ENCODE peak calls at places on chromosome X, in nine cellular contexts. One of them, this sample, is unnamed. For H3K27me3, the result is how much of the 10 kb centered on the place peaks cover.

GRCh38 chrX:97310373-97310772 is 426.7 kb downstream of the RPA4 start:
- DNase-seq in mammary epithelial cell: peak
- DNase-seq in psoas muscle: no peak
- DNase-seq in esophagus squamous epithelium: no peak
- DNase-seq in ovary: no peak
- DNase-seq in uterus: no peak
- DNase-seq in upper lobe of right lung: no peak
- DNase-seq in upper lobe of left lung: no peak
- DNase-seq in esophagus muscularis mucosa: no peak
- DNase-seq in this sample: no peak

GRCh38 chrX:106481341-106481740 is 130.4 kb upstream of the RADX start:
- DNase-seq in mammary epithelial cell: peak
- DNase-seq in upper lobe of right lung: no peak
- DNase-seq in uterus: no peak
- DNase-seq in psoas muscle: no peak
- DNase-seq in upper lobe of left lung: peak
- DNase-seq in esophagus squamous epithelium: no peak
- DNase-seq in ovary: no peak
- DNase-seq in esophagus muscularis mucosa: no peak
- DNase-seq in this sample: no peak

GRCh38 chrX:65871671-65872311 is 168.1 kb downstream of the VSIG4 start:
- DNase-seq in esophagus squamous epithelium: no peak
- DNase-seq in esophagus muscularis mucosa: no peak
- DNase-seq in upper lobe of left lung: no peak
- DNase-seq in upper lobe of right lung: no peak
- DNase-seq in ovary: no peak
- DNase-seq in psoas muscle: no peak
- DNase-seq in uterus: no peak
- DNase-seq in mammary epithelial cell: peak
- DNase-seq in this sample: no peak

GRCh38 chrX:106963111-106963510 is 36.9 kb downstream of the MORC4 start:
- DNase-seq in upper lobe of right lung: no peak
- DNase-seq in mammary epithelial cell: no peak
- DNase-seq in upper lobe of left lung: no peak
- DNase-seq in uterus: no peak
- DNase-seq in psoas muscle: no peak
- DNase-seq in ovary: no peak
- DNase-seq in esophagus squamous epithelium: no peak
- DNase-seq in esophagus muscularis mucosa: no peak
- DNase-seq in this sample: no peak

GRCh38 chrX:111262086-111262485 is 8.2 kb downstream of the CAPN6 start:
- DNase-seq in uterus: no peak
- DNase-seq in esophagus squamous epithelium: no peak
- DNase-seq in mammary epithelial cell: no peak
- DNase-seq in upper lobe of right lung: no peak
- DNase-seq in psoas muscle: no peak
- DNase-seq in ovary: no peak
- DNase-seq in upper lobe of left lung: no peak
- DNase-seq in esophagus muscularis mucosa: no peak
- DNase-seq in this sample: no peak

GRCh38 chrX:10390187-10390586 is 230.2 kb downstream of the MID1 start:
- DNase-seq in upper lobe of right lung: no peak
- DNase-seq in mammary epithelial cell: no peak
- DNase-seq in upper lobe of left lung: no peak
- DNase-seq in ovary: no peak
- DNase-seq in uterus: no peak
- DNase-seq in esophagus muscularis mucosa: no peak
- DNase-seq in psoas muscle: no peak
- DNase-seq in esophagus squamous epithelium: no peak
- DNase-seq in this sample: no peak

GRCh38 chrX:153717445-153717844 is 6.7 kb downstream of the BCAP31 start:
- DNase-seq in uterus: no peak
- DNase-seq in mammary epithelial cell: no peak
- DNase-seq in upper lobe of left lung: no peak
- DNase-seq in psoas muscle: no peak
- DNase-seq in esophagus muscularis mucosa: no peak
- DNase-seq in esophagus squamous epithelium: no peak
- DNase-seq in upper lobe of right lung: no peak
- DNase-seq in ovary: no peak
- DNase-seq in this sample: no peak

GRCh38 chrX:10602646-10603045 is 17.7 kb downstream of the MID1 start:
- DNase-seq in ovary: no peak
- DNase-seq in uterus: no peak
- DNase-seq in upper lobe of left lung: no peak
- DNase-seq in esophagus squamous epithelium: no peak
- DNase-seq in mammary epithelial cell: no peak
- DNase-seq in psoas muscle: no peak
- DNase-seq in esophagus muscularis mucosa: no peak
- DNase-seq in upper lobe of right lung: no peak
- DNase-seq in this sample: no peak

GRCh38 chrX:71181558-71181909 is 36.9 kb downstream of the NLGN3 start:
- DNase-seq in upper lobe of left lung: no peak
- DNase-seq in esophagus muscularis mucosa: no peak
- DNase-seq in psoas muscle: no peak
- DNase-seq in mammary epithelial cell: no peak
- DNase-seq in upper lobe of right lung: no peak
- DNase-seq in esophagus squamous epithelium: no peak
- DNase-seq in uterus: no peak
- DNase-seq in ovary: peak
- DNase-seq in this sample: no peak

GRCh38 chrX:53028678-53029077 is 19.9 kb upstream of the GPR173 start:
- DNase-seq in upper lobe of right lung: no peak
- DNase-seq in mammary epithelial cell: no peak
- DNase-seq in upper lobe of left lung: no peak
- DNase-seq in uterus: no peak
- DNase-seq in psoas muscle: no peak
- DNase-seq in esophagus muscularis mucosa: no peak
- DNase-seq in esophagus squamous epithelium: no peak
- DNase-seq in ovary: no peak
- DNase-seq in this sample: no peak

GRCh38 chrX:54357414-54358377 is at the start of gene WNK3:
- DNase-seq in esophagus squamous epithelium: peak
- DNase-seq in mammary epithelial cell: peak
- DNase-seq in esophagus muscularis mucosa: peak
- DNase-seq in upper lobe of left lung: peak
- DNase-seq in upper lobe of right lung: peak
- DNase-seq in ovary: peak
- DNase-seq in uterus: peak
- DNase-seq in psoas muscle: peak
- DNase-seq in this sample: peak

GRCh38 chrX:118657413-118657812 is 70.0 kb upstream of the IL13RA1 start:
- DNase-seq in mammary epithelial cell: no peak
- DNase-seq in uterus: no peak
- DNase-seq in esophagus muscularis mucosa: no peak
- DNase-seq in upper lobe of left lung: no peak
- DNase-seq in esophagus squamous epithelium: no peak
- DNase-seq in upper lobe of right lung: no peak
- DNase-seq in ovary: no peak
- DNase-seq in psoas muscle: no peak
- DNase-seq in this sample: no peak

GRCh38 chrX:13923845-13924244 is 105.8 kb downstream of the GEMIN8 start:
- DNase-seq in psoas muscle: no peak
- DNase-seq in esophagus muscularis mucosa: no peak
- DNase-seq in esophagus squamous epithelium: no peak
- DNase-seq in upper lobe of left lung: no peak
- DNase-seq in mammary epithelial cell: peak
- DNase-seq in uterus: no peak
- DNase-seq in ovary: no peak
- DNase-seq in upper lobe of right lung: no peak
- DNase-seq in this sample: no peak

GRCh38 chrX:107213477-107213876 is 7.1 kb downstream of the DNAAF6 start:
- DNase-seq in mammary epithelial cell: no peak
- DNase-seq in upper lobe of left lung: no peak
- DNase-seq in upper lobe of right lung: no peak
- DNase-seq in esophagus squamous epithelium: no peak
- DNase-seq in ovary: no peak
- DNase-seq in psoas muscle: no peak
- DNase-seq in esophagus muscularis mucosa: no peak
- DNase-seq in uterus: no peak
- DNase-seq in this sample: no peak

GRCh38 chrX:24528605-24529004 is 63.5 kb downstream of the PDK3 start:
- DNase-seq in upper lobe of left lung: no peak
- DNase-seq in mammary epithelial cell: no peak
- DNase-seq in esophagus squamous epithelium: no peak
- DNase-seq in ovary: no peak
- DNase-seq in esophagus muscularis mucosa: no peak
- DNase-seq in psoas muscle: no peak
- DNase-seq in upper lobe of right lung: no peak
- DNase-seq in uterus: no peak
- DNase-seq in this sample: no peak

GRCh38 chrX:13659057-13659456 is 6.1 kb downstream of the TCEANC start:
- DNase-seq in upper lobe of right lung: no peak
- DNase-seq in esophagus muscularis mucosa: no peak
- DNase-seq in uterus: no peak
- DNase-seq in psoas muscle: no peak
- DNase-seq in mammary epithelial cell: peak
- DNase-seq in upper lobe of left lung: no peak
- DNase-seq in esophagus squamous epithelium: no peak
- DNase-seq in ovary: no peak
- DNase-seq in this sample: no peak

DNA sequence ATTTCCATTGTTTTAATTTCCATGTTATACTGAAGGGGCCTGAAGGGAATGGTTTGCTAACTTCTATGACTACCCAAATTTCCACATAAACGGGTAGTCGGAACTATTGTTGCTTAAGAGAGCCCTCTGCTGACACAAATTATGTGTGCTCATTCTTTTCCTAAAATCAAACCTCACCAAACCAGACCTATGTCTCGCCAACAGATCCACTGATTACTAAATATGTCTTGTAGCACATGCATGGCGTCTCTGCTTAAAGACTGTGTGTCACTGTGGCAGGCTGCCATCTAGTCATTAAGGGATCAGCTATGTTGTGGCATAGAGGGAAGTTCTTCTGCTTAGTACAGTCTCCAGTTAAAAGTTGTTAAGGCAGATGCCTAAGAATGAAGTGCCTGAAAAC is 25.1 kb downstream of the PIR start:
- DNase-seq in uterus: peak
- DNase-seq in esophagus muscularis mucosa: no peak
- DNase-seq in upper lobe of right lung: no peak
- DNase-seq in mammary epithelial cell: peak
- DNase-seq in upper lobe of left lung: peak
- DNase-seq in psoas muscle: peak
- DNase-seq in esophagus squamous epithelium: no peak
- DNase-seq in ovary: no peak
- DNase-seq in this sample: no peak
- TF ChIP-seq CTCF in uterus: peak
- TF ChIP-seq CTCF in esophagus muscularis mucosa: peak
- TF ChIP-seq CTCF in upper lobe of right lung: peak
- TF ChIP-seq CTCF in mammary epithelial cell: peak
- TF ChIP-seq CTCF in upper lobe of left lung: peak
- TF ChIP-seq CTCF in psoas muscle: peak
- TF ChIP-seq CTCF in esophagus squamous epithelium: no peak
- TF ChIP-seq CTCF in ovary: peak
- TF ChIP-seq CTCF in this sample: peak

DNA sequence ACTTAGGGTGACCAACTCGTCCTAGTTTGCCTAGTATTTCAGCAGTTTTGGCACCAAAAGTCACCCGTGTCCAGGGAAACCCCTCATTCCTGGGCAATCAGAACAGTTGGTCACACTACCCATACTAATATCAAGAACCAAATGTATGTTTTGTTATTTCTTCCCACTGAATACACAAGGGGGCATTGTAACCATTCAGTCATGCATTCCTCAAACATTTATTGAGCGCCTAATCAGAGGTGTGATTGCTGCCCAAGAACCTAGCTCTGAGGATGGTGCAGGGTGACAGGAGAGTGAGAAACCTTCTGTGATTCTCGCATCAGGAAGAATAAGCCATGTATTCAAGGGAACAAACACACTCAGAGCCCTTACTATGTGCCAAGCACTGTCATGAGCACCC is 69.8 kb upstream of the RAI2 start:
- DNase-seq in esophagus muscularis mucosa: no peak
- DNase-seq in uterus: no peak
- DNase-seq in ovary: no peak
- DNase-seq in esophagus squamous epithelium: no peak
- DNase-seq in upper lobe of left lung: no peak
- DNase-seq in psoas muscle: no peak
- DNase-seq in mammary epithelial cell: no peak
- DNase-seq in upper lobe of right lung: no peak
- DNase-seq in this sample: no peak
- H3K27me3 ChIP-seq in esophagus muscularis mucosa: under half
- H3K27me3 ChIP-seq in uterus: under half
- H3K27me3 ChIP-seq in ovary: under half
- H3K27me3 ChIP-seq in esophagus squamous epithelium: under half
- H3K27me3 ChIP-seq in upper lobe of left lung: under half
- H3K27me3 ChIP-seq in psoas muscle: under half
- H3K27me3 ChIP-seq in mammary epithelial cell: under half
- H3K27me3 ChIP-seq in upper lobe of right lung: under half
- H3K27me3 ChIP-seq in this sample: under half

DNA sequence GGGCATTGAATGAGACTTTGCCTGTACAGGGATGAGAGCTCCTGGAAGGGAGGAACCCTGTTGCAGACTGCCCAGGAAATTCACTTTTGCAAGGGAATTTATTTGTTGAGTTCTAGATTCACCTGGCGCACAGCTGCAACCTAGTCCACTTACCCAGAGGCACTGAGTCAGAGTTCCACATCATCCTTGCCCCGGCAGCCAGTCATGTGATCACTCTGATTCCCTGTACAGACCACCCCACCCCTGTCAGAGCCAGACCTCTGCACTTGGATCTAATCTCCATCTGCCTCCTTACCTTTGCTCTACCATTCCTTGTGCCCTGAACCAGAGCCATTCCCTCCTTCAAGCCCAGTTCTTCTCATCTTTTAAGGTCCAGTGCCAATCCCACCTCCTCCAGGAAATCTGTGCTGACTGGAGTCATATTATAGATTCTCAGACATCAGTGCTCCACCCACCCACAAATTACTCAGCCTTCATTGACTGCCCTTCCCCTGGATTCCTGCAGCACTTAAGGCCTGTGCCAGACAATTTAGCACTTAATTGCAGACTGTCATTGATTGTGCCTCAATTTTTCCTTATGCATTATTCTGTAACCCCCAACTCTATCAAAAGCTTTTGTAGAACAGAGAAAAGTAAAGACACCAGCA is 84.1 kb upstream of the MAGEA4 start:
- DNase-seq in psoas muscle: no peak
- DNase-seq in esophagus muscularis mucosa: no peak
- DNase-seq in mammary epithelial cell: peak
- DNase-seq in upper lobe of left lung: no peak
- DNase-seq in esophagus squamous epithelium: no peak
- DNase-seq in ovary: no peak
- DNase-seq in upper lobe of right lung: no peak
- DNase-seq in uterus: no peak
- DNase-seq in this sample: no peak
- H3K27ac ChIP-seq in psoas muscle: no peak
- H3K27ac ChIP-seq in esophagus muscularis mucosa: no peak
- H3K27ac ChIP-seq in mammary epithelial cell: no peak
- H3K27ac ChIP-seq in upper lobe of left lung: no peak
- H3K27ac ChIP-seq in esophagus squamous epithelium: no peak
- H3K27ac ChIP-seq in ovary: no peak
- H3K27ac ChIP-seq in upper lobe of right lung: no peak
- H3K27ac ChIP-seq in uterus: no peak
- H3K27ac ChIP-seq in this sample: no peak

DNA sequence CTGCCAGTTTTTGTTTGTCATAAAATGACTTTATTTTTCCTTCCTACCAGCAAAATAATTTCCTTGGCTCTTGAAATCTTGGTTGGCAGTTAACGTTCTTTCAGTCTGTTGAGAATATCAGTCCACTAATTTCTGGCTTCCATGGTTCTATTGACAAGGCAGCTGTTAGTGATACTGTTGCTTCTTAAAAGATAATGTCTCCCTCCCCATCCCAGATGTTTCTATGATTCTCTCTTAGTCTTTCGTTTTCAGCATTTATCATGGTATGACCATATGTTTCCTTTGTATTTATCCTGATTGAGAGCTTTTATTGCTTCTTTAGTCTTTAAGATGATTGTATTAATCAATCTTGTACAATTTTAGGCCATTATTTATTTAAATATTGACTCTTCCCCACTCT is 81.1 kb upstream of the STK26 start:
- DNase-seq in esophagus squamous epithelium: no peak
- DNase-seq in ovary: no peak
- DNase-seq in upper lobe of left lung: no peak
- DNase-seq in mammary epithelial cell: no peak
- DNase-seq in psoas muscle: no peak
- DNase-seq in uterus: no peak
- DNase-seq in upper lobe of right lung: no peak
- DNase-seq in esophagus muscularis mucosa: no peak
- DNase-seq in this sample: no peak
- TF ChIP-seq CTCF in esophagus squamous epithelium: no peak
- TF ChIP-seq CTCF in ovary: no peak
- TF ChIP-seq CTCF in upper lobe of left lung: no peak
- TF ChIP-seq CTCF in mammary epithelial cell: no peak
- TF ChIP-seq CTCF in psoas muscle: no peak
- TF ChIP-seq CTCF in uterus: no peak
- TF ChIP-seq CTCF in upper lobe of right lung: no peak
- TF ChIP-seq CTCF in esophagus muscularis mucosa: no peak
- TF ChIP-seq CTCF in this sample: no peak